ENCODE peak calls at places on chromosomes 2 and 18, in five cellular contexts. F is AG04449, Y is uterus, C is right lobe of liver, H is AG10803. P is an unnamed sample.

GRCh38 chr2:190468814-190469569 is 60.8 kb downstream of the MFSD6 start:
- DNase-seq in F (peak), Y (peak), C (no peak), H (peak), P (peak)

GRCh38 chr2:135916232-135916631 is 40.0 kb upstream of the MCM6 start:
- DNase-seq in F (no peak), Y (no peak), C (no peak), H (peak), P (no peak)

GRCh38 chr2:29260151-29260772 is 145.0 kb downstream of the CLIP4 start:
- DNase-seq in F (no peak), Y (no peak), C (no peak), H (peak), P (peak)

GRCh38 chr2:96142217-96143113 is 2.8 kb downstream of the DUSP2 start:
- DNase-seq in F (no peak), Y (no peak), C (peak), H (no peak), P (no peak)

GRCh38 chr2:29329899-29330298 is 214.7 kb downstream of the CLIP4 start:
- DNase-seq in F (no peak), Y (no peak), C (no peak), H (no peak), P (no peak)

GRCh38 chr2:85180322-85181092 is 47.3 kb downstream of the TCF7L1 start:
- DNase-seq in F (no peak), Y (no peak), C (no peak), H (no peak), P (no peak)

GRCh38 chr2:170524828-170525565 is 190.1 kb upstream of the SP5 start:
- DNase-seq in F (no peak), Y (no peak), C (no peak), H (peak), P (no peak)

GRCh38 chr2:30453498-30453897 is 6.5 kb downstream of the LCLAT1 start:
- DNase-seq in F (no peak), Y (no peak), C (no peak), H (no peak), P (no peak)

GRCh38 chr2:239870863-239871262 is 154.3 kb downstream of the NDUFA10 start:
- DNase-seq in F (no peak), Y (no peak), C (no peak), H (no peak), P (no peak)

DNA sequence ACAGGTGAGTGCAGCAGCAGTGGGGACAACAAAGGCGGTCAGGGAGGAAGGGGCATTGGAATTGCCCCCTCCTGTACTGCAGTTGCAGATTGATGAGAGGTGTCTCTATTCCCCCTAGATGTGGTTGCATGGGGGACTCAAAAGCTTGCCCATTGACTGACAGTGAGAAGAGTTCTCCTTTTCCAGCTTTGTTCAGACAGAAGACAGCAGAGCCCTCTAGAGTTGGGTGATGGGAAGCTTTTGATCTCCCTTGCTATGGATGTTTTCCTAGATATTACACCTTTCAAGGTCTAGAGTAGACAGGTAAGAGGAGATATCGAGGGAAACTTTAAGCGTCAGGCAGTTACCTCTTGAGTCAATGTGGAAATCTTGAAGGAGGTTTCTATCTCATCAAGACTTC is 2.9 kb downstream of the PROKR1 start:
- DNase-seq in F (no peak), Y (no peak), C (no peak), H (no peak), P (no peak)
- TF ChIP-seq CTCF in F (no peak), Y (no peak), C (peak), H (no peak), P (no peak)

GRCh38 chr2:20664431-20665260 is 2.3 kb upstream of the GDF7 start:
- DNase-seq in F (no peak), Y (no peak), C (no peak), H (no peak), P (no peak)
- H3K4me3 ChIP-seq in F (no peak), Y (no peak), C (no peak), H (no peak), P (no peak)

GRCh38 chr2:177264539-177265385 is at the start of gene NFE2L2:
- DNase-seq in F (no peak), Y (peak), C (peak), H (peak), P (peak)

GRCh38 chr2:177264209-177264538 is 353 bp downstream of the NFE2L2 start:
- DNase-seq in F (no peak), Y (peak), C (peak), H (peak), P (no peak)

GRCh38 chr2:177265834-177266817 is 1.6 kb upstream of the NFE2L2 start:
- DNase-seq in F (no peak), Y (no peak), C (no peak), H (peak), P (no peak)

GRCh38 chr2:177263451-177264208 is 897 bp downstream of the NFE2L2 start:
- DNase-seq in F (peak), Y (peak), C (peak), H (peak), P (peak)

GRCh38 chr2:177265386-177265690 is 811 bp upstream of the NFE2L2 start:
- DNase-seq in F (no peak), Y (no peak), C (no peak), H (peak), P (no peak)
- TF ChIP-seq CTCF in F (peak), Y (peak), C (peak), H (peak), P (no peak)

DNA sequence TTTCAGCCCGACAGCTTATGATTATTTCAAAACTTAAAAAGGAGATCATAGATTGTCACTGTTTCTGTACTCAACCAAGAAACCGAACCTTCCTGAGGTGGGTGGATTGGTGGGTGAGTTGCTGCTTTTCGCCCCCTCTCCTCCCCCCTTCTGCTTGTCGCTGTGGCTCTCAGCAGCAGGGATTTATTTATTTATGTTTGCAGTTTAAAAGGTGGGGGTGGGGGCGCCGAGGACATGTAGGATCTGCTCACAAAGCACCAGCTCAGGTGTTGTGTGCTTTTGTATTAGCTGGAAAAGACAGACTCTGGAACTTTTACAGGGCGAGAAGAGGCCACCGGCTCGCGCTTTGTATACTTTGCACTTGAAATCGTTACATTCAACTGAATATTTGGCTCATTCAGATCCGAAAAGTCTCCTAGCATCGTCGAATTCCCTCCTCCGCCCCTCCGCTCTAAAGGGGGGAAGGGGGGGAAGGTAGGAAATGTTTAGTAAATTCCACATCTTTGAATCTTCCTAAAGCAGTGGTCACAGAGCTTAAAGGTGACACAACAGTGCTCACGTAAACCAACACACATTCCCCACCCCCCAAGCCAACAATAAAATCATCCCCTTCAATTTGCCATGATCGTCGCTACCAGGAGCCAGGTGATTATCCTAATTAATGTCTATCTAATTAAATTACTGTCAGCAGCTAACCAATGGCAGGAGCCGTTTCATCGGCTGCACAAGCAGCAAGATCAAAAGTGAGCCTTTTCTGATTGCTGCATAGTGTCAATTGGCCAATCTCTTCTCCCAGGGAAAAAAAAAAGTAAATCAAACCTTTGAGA is 417 bp upstream of the TBR1 start:
- DNase-seq in F (no peak), Y (no peak), C (no peak), H (no peak), P (no peak)
- H3K4me3 ChIP-seq in F (no peak), Y (no peak), C (no peak), H (no peak), P (no peak)

GRCh38 chr18:46629356-46629755 is 27.7 kb downstream of the LOXHD1 start:
- DNase-seq in F (no peak), Y (no peak), C (no peak), H (no peak), P (no peak)
- TF ChIP-seq CTCF in F (no peak), Y (no peak), C (no peak), H (no peak), P (no peak)

DNA sequence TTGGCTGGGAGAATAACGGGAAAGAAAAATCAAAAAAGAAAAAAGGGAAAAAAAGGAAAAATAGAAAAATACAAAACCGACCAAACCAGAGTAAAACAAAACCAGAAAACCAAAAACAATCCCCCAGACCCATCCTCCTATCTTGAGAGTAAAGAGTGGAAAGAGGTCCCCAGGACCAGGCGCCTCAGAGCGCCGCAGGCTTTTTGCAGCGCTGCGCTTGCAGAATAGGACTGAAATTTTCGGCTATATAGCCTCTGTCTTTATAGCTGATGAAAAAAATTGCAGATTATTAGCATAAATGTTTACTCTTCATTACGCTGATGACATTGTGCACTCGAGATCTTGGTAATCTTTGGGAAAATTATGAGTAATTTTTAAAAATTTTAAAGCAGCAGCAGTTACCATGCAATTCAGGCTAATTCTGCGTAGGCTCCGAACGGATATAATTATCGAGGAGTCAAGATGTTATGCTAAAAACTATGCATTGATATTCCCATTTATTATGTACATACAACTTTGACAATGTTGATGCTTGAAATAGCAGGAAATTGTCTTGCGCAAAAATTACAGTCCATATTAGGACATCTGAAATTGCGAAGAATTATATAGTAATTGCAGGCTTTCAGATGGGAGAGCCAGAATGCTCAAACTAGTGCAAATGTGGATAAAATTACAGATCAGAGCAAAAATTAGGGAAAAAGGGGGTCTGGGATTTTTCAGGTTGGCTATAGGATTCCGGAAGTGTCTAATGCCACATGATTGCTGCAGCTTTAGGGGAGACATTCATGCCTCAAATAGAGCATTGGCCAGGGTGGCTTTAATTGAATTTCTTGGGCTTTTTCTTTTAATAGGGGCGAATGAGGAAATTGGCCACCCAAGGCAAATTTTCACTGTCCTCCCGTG is 8.4 kb downstream of the DLX1 start:
- DNase-seq in F (no peak), Y (no peak), C (no peak), H (no peak), P (no peak)
- H3K4me3 ChIP-seq in F (peak), Y (no peak), C (no peak), H (peak), P (peak)

GRCh38 chr2:238160206-238161129 is 1.7 kb downstream of the ERFE start:
- DNase-seq in F (no peak), Y (no peak), C (peak), H (no peak), P (no peak)
- TF ChIP-seq CTCF in F (peak), Y (no peak), C (no peak), H (no peak), P (peak)

GRCh38 chr2:27117995-27118524 is 868 bp downstream of the CGREF1 start:
- DNase-seq in F (no peak), Y (no peak), C (no peak), H (no peak), P (no peak)
- H3K4me3 ChIP-seq in F (peak), Y (peak), C (peak), H (peak), P (peak)

DNA sequence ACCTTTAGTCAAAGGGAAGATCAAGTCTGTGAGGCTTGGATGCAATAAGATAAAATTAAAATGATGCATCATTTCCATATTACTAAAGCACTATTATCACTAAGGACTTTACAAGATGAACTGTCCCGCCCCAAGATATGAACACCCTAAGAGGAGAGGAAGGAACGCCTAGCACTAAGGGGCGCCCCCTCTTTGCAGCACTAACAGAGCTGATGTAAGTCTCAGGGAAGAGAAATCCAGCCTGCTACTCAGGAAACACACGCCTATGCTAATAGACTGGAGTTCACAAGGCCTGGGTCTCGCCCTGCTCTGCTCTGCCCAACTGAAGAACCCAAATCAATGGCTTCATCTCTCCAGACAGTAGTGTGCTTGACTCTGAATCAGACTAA is 6.1 kb downstream of the INO80C start:
- DNase-seq in F (no peak), Y (no peak), C (no peak), H (no peak), P (no peak)
- TF ChIP-seq CTCF in F (no peak), Y (no peak), C (no peak), H (no peak), P (no peak)